ENCODE peak calls at places on chromosomes 16 and 17, in four cellular contexts. R is HepG2, D is K562, U is GM12878. A is an unnamed sample.

GRCh38 chr17:7885357-7886226 is 3.0 kb upstream of the CHD3 start:
- DNase-seq in R (no peak), D (peak), U (no peak), A (peak)

GRCh38 chr17:38734235-38734633 is 4.1 kb downstream of the CISD3 start:
- DNase-seq in R (no peak), D (no peak), U (no peak), A (no peak)

GRCh38 chr17:59641799-59642484 is 22.2 kb downstream of the CLTC start:
- DNase-seq in R (no peak), D (no peak), U (peak), A (no peak)

GRCh38 chr16:67441907-67442306 is 11.0 kb downstream of the HSD11B2 start:
- DNase-seq in R (no peak), D (no peak), U (no peak), A (no peak)

GRCh38 chr17:78674595-78675315 is 97.6 kb upstream of the DNAH17 start:
- DNase-seq in R (no peak), D (peak), U (no peak), A (no peak)

GRCh38 chr16:8804313-8804712 is 6.7 kb downstream of the PMM2 start:
- DNase-seq in R (no peak), D (no peak), U (no peak), A (no peak)

GRCh38 chr16:72785886-72786285 is 262.0 kb downstream of the ZFHX3 start:
- DNase-seq in R (no peak), D (no peak), U (no peak), A (no peak)

GRCh38 chr17:79864617-79865250 is 25.5 kb upstream of the CBX4 start:
- DNase-seq in R (no peak), D (no peak), U (no peak), A (no peak)

GRCh38 chr17:4573682-4574081 is 10.6 kb upstream of the SMTNL2 start:
- DNase-seq in R (no peak), D (no peak), U (no peak), A (no peak)

GRCh38 chr16:67430504-67431076 is 331 bp upstream of the HSD11B2 start:
- DNase-seq in R (peak), D (peak), U (no peak), A (peak)

GRCh38 chr16:1301562-1301961 is 7.9 kb upstream of the UBE2I start:
- DNase-seq in R (no peak), D (no peak), U (no peak), A (no peak)

GRCh38 chr17:57332501-57332900 is 76.2 kb downstream of the MSI2 start:
- DNase-seq in R (no peak), D (no peak), U (no peak), A (no peak)

GRCh38 chr17:77025781-77026180 is 115.0 kb upstream of the SEC14L1 start:
- DNase-seq in R (no peak), D (no peak), U (no peak), A (no peak)

GRCh38 chr17:73387746-73388577 is 76.2 kb upstream of the CDC42EP4 start:
- DNase-seq in R (no peak), D (no peak), U (no peak), A (no peak)

GRCh38 chr17:7132511-7133094 is 18.0 kb upstream of the ASGR2 start:
- DNase-seq in R (peak), D (no peak), U (peak), A (no peak)

GRCh38 chr17:10316986-10317834 is 55.6 kb downstream of the MYH13 start:
- DNase-seq in R (peak), D (peak), U (no peak), A (peak)

GRCh38 chr16:77786448-77786847 is 1.9 kb upstream of the VAT1L start:
- DNase-seq in R (no peak), D (no peak), U (no peak), A (no peak)

GRCh38 chr16:47197536-47198179 is 53.9 kb upstream of the NETO2 start:
- DNase-seq in R (no peak), D (no peak), U (no peak), A (no peak)

GRCh38 chr16:49858200-49859129 is 2.6 kb upstream of the ZNF423 start:
- DNase-seq in R (no peak), D (peak), U (no peak), A (no peak)

GRCh38 chr16:57577691-57578224 is 35.3 kb downstream of the ADGRG5 start:
- DNase-seq in R (no peak), D (no peak), U (no peak), A (no peak)

GRCh38 chr16:7315813-7316212 is 16.8 kb upstream of the RBFOX1 start:
- DNase-seq in R (no peak), D (no peak), U (no peak), A (no peak)

GRCh38 chr17:3531266-3532101 is 26.1 kb downstream of the TRPV3 start:
- DNase-seq in R (no peak), D (no peak), U (no peak), A (no peak)

GRCh38 chr16:69179255-69180010 is 7.5 kb upstream of the SNTB2 start:
- DNase-seq in R (peak), D (no peak), U (no peak), A (no peak)

GRCh38 chr17:48236681-48237134 is 129.1 kb downstream of the SNX11 start:
- DNase-seq in R (no peak), D (no peak), U (no peak), A (no peak)

GRCh38 chr16:16073884-16074781 is 124.7 kb downstream of the ABCC1 start:
- DNase-seq in R (peak), D (no peak), U (no peak), A (no peak)
- TF ChIP-seq FOXM1 in R (no peak), D (no peak), U (no peak), A (no peak)

GRCh38 chr17:29699283-29699682 is 76.6 kb upstream of the CORO6 start:
- DNase-seq in R (no peak), D (no peak), U (no peak), A (no peak)
- TF ChIP-seq BHLHE40 in R (no peak), D (no peak), U (no peak), A (no peak)

GRCh38 chr16:79509221-79509631 is 91.3 kb downstream of the MAF start:
- DNase-seq in R (no peak), D (no peak), U (no peak), A (no peak)
- TF ChIP-seq FOXM1 in R (no peak), D (no peak), U (no peak), A (no peak)

DNA sequence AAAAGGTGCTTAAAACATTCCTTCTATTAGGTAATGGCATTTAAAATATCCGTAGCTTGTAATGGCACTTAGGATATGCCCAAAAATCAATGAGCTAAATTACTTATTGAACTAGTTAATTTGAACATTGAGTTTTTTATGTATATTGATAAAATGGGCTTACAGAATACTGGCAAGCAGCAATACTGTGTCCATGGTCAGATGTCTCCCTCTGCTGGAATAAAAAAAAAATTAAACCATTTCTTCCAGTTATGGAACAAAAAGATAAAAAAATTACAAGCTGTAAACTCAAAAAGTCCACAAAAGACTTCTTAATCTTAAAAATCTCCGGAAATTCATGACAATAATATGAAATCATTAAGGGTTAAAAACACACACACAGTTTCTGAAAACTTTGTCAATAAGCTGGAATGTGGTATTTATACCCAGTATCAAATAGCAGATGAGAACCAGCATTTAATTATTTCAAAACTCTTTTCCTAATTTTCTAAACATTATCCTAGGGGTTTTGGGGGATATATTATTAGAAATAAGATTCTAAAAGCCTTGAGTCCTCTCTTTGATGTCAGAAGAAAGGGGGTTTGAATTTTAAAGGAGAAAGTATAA is 21.5 kb upstream of the PSMD7 start:
- DNase-seq in R (no peak), D (peak), U (no peak), A (peak)
- TF ChIP-seq BHLHE40 in R (no peak), D (no peak), U (no peak), A (no peak)

DNA sequence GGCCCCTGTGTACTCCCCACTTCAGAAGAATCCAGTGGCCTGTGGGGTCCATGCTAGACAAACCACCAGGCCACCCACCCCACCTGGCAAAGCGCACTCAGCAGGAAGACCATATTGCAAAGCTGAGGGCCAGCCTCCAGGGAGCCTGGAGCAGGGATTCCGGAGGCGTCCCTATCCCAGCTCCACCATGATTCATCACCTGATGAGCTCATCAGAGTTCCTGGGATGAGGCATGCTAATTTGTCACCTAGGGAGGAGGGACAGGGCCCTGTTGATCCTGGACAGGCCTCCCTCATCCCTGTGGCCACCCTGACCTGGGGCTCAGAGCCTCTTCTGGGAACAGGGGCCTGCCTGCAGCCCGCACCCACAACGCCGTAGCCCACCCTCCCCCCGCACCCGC is 131.6 kb upstream of the PLCG2 start:
- DNase-seq in R (no peak), D (peak), U (no peak), A (no peak)
- TF ChIP-seq FOXM1 in R (no peak), D (no peak), U (no peak), A (no peak)

GRCh38 chr17:45953561-45953960 is 45.5 kb upstream of the STH start:
- DNase-seq in R (no peak), D (no peak), U (no peak), A (no peak)
- TF ChIP-seq BHLHE40 in R (no peak), D (no peak), U (no peak), A (no peak)

A was measured in HEK293T.